ENCODE peak calls at places on chromosomes 2 and 18, in five cellular contexts. B is H54, V is fibroblast of pulmonary artery, D is NCI-H345, E is left ventricle myocardium superior. A is an unnamed sample.

GRCh38 chr2:175366814-175367213 is 185.3 kb upstream of the ATP5MC3 start:
- DNase-seq in B (peak; percentile 6), V (peak; percentile 60), D (peak; percentile 75), E (no peak), A (peak; percentile 29)

GRCh38 chr2:226362991-226363390 is 436.6 kb downstream of the IRS1 start:
- DNase-seq in B (no peak), V (peak; percentile 34), D (no peak), E (no peak), A (no peak)

GRCh38 chr18:7723558-7723957 is 156.4 kb downstream of the PTPRM start:
- DNase-seq in B (no peak), V (no peak), D (no peak), E (no peak), A (no peak)

GRCh38 chr18:8084160-8084559 is 517.0 kb downstream of the PTPRM start:
- DNase-seq in B (peak; percentile 28), V (peak; percentile 69), D (peak; percentile 70), E (peak; percentile 34), A (peak; percentile 29)

GRCh38 chr2:171999125-171999524 is 628 bp upstream of the METAP1D start:
- DNase-seq in B (no peak), V (no peak), D (no peak), E (no peak), A (no peak)

GRCh38 chr18:22159014-22159413 is 10.4 kb upstream of the GATA6 start:
- DNase-seq in B (no peak), V (no peak), D (no peak), E (no peak), A (no peak)

GRCh38 chr2:219352448-219353023 is 20.0 kb upstream of the RESP18 start:
- DNase-seq in B (peak; percentile 78), V (peak; percentile 69), D (peak; percentile 61), E (no peak), A (peak; percentile 41)

GRCh38 chr2:12223732-12224131 is 477.3 kb downstream of the LPIN1 start:
- DNase-seq in B (no peak), V (no peak), D (no peak), E (no peak), A (no peak)

GRCh38 chr2:176002684-176003225 is 688 bp upstream of the LNPK start:
- DNase-seq in B (peak; percentile 9), V (peak; percentile 18), D (peak; percentile 54), E (no peak), A (no peak)

GRCh38 chr2:95332036-95332435 is 34.9 kb downstream of the KCNIP3 start:
- DNase-seq in B (no peak), V (no peak), D (no peak), E (peak; percentile 11), A (no peak)

GRCh38 chr2:174711206-174711605 is 53.1 kb downstream of the CHRNA1 start:
- DNase-seq in B (no peak), V (peak; percentile 11), D (no peak), E (no peak), A (no peak)

GRCh38 chr2:192146069-192147006 is 48.4 kb downstream of the TMEFF2 start:
- DNase-seq in B (no peak), V (peak; percentile 54), D (no peak), E (no peak), A (no peak)

GRCh38 chr2:161131804-161132203 is 28.4 kb upstream of the TANK start:
- DNase-seq in B (no peak), V (no peak), D (no peak), E (no peak), A (no peak)

GRCh38 chr2:149733936-149734685 is 146.5 kb upstream of the MMADHC start:
- DNase-seq in B (no peak), V (peak; percentile 88), D (no peak), E (no peak), A (no peak)

GRCh38 chr2:68465081-68465916 is 1.8 kb downstream of the FBXO48 start:
- DNase-seq in B (no peak), V (no peak), D (no peak), E (no peak), A (no peak)

GRCh38 chr2:130827502-130828251 is 9.0 kb upstream of the ARHGEF4 start:
- DNase-seq in B (peak; percentile 68), V (peak; percentile 44), D (no peak), E (no peak), A (no peak)

GRCh38 chr2:164538250-164538866 is 82.9 kb downstream of the GRB14 start:
- DNase-seq in B (peak; percentile 26), V (peak; percentile 59), D (peak; percentile 35), E (no peak), A (peak; percentile 43)

GRCh38 chr2:241702155-241702404 is 241 bp downstream of the ING5 start:
- DNase-seq in B (no peak), V (peak; percentile 83), D (no peak), E (no peak), A (no peak)

GRCh38 chr2:233129351-233129978 is 69.3 kb downstream of the INPP5D start:
- DNase-seq in B (peak; percentile 26), V (no peak), D (no peak), E (no peak), A (no peak)

GRCh38 chr2:9004338-9005204 is 1.1 kb upstream of the MBOAT2 start:
- DNase-seq in B (no peak), V (no peak), D (no peak), E (no peak), A (no peak)

GRCh38 chr2:227479865-227480475 is 8.0 kb downstream of the AGFG1 start:
- DNase-seq in B (no peak), V (peak; percentile 79), D (no peak), E (no peak), A (peak; percentile 41)

A was measured in globus pallidus.